ENCODE peak calls at places on chromosome 12, in seven cellular contexts. O is type B pancreatic cell; F is CD8-positive, alpha-beta T cell; J is HFF-Myc; Y is NB4; U is cardiac fibroblast; E is upper lobe of right lung. C is an unnamed sample.

GRCh38 chr12:123085730-123086487 is 65.0 kb downstream of the PITPNM2 start:
- DNase-seq in O (no peak), F (no peak), J (no peak), Y (peak), U (peak), E (no peak), C (no peak)

GRCh38 chr12:69130064-69130463 is 109.3 kb upstream of the CPSF6 start:
- DNase-seq in O (no peak), F (no peak), J (no peak), Y (peak), U (no peak), E (no peak), C (no peak)

GRCh38 chr12:105820407-105821140 is 318.2 kb downstream of the NUAK1 start:
- DNase-seq in O (no peak), F (no peak), J (no peak), Y (peak), U (peak), E (no peak), C (peak)

GRCh38 chr12:74945771-74946198 is 263.9 kb downstream of the KCNC2 start:
- DNase-seq in O (no peak), F (no peak), J (no peak), Y (no peak), U (no peak), E (no peak), C (no peak)

GRCh38 chr12:103840399-103840880 is 594 bp downstream of the NT5DC3 start:
- DNase-seq in O (no peak), F (no peak), J (no peak), Y (peak), U (no peak), E (peak), C (no peak)

GRCh38 chr12:131923260-131923659 is 5.8 kb upstream of the PUS1 start:
- DNase-seq in O (no peak), F (no peak), J (no peak), Y (no peak), U (no peak), E (no peak), C (no peak)

GRCh38 chr12:107515446-107515958 is 170.1 kb upstream of the PWP1 start:
- DNase-seq in O (no peak), F (no peak), J (peak), Y (peak), U (peak), E (no peak), C (peak)

GRCh38 chr12:7712841-7713442 is 1.7 kb downstream of the DPPA3 start:
- DNase-seq in O (no peak), F (no peak), J (no peak), Y (no peak), U (no peak), E (no peak), C (no peak)

GRCh38 chr12:104701301-104701700 is 244.6 kb downstream of the CHST11 start:
- DNase-seq in O (no peak), F (no peak), J (no peak), Y (no peak), U (no peak), E (no peak), C (no peak)

GRCh38 chr12:27006797-27007467 is 7.3 kb downstream of the TM7SF3 start:
- DNase-seq in O (no peak), F (no peak), J (no peak), Y (no peak), U (no peak), E (no peak), C (no peak)

GRCh38 chr12:51643951-51644350 is 52.9 kb downstream of the SCN8A start:
- DNase-seq in O (no peak), F (no peak), J (no peak), Y (no peak), U (no peak), E (no peak), C (no peak)

GRCh38 chr12:2693204-2693860 is 101.4 kb upstream of the FKBP4 start:
- DNase-seq in O (no peak), F (no peak), J (no peak), Y (peak), U (no peak), E (no peak), C (no peak)

GRCh38 chr12:75977590-75977951 is 54.0 kb downstream of the PHLDA1 start:
- DNase-seq in O (no peak), F (no peak), J (no peak), Y (no peak), U (no peak), E (no peak), C (no peak)

GRCh38 chr12:6345319-6346071 is 3.6 kb upstream of the TNFRSF1A start:
- DNase-seq in O (no peak), F (no peak), J (no peak), Y (peak), U (peak), E (no peak), C (peak)

GRCh38 chr12:96846313-96846712 is 60.7 kb upstream of the NEDD1 start:
- DNase-seq in O (no peak), F (no peak), J (no peak), Y (peak), U (no peak), E (no peak), C (no peak)

GRCh38 chr12:83574142-83574541 is 887.4 kb downstream of the TMTC2 start:
- DNase-seq in O (no peak), F (no peak), J (no peak), Y (no peak), U (no peak), E (no peak), C (no peak)

GRCh38 chr12:10235761-10236631 is 23.3 kb downstream of the GABARAPL1 start:
- DNase-seq in O (no peak), F (peak), J (no peak), Y (peak), U (peak), E (no peak), C (no peak)

GRCh38 chr12:115898670-115899069 is 378.8 kb downstream of the MED13L start:
- DNase-seq in O (no peak), F (no peak), J (no peak), Y (peak), U (no peak), E (no peak), C (no peak)
- TF ChIP-seq CTCF in O (no peak), F (no peak), J (peak), Y (peak), U (no peak), E (no peak), C (peak)

GRCh38 chr12:55955800-55956508 is 9.9 kb downstream of the PMEL start:
- DNase-seq in O (no peak), F (peak), J (no peak), Y (peak), U (peak), E (no peak), C (no peak)
- TF ChIP-seq CTCF in O (peak), F (peak), J (peak), Y (peak), U (peak), E (peak), C (peak)

GRCh38 chr12:53122961-53123468 is 19.7 kb downstream of the SOAT2 start:
- DNase-seq in O (peak), F (no peak), J (peak), Y (no peak), U (peak), E (no peak), C (no peak)
- TF ChIP-seq CTCF in O (no peak), F (no peak), J (no peak), Y (no peak), U (no peak), E (no peak), C (no peak)

DNA sequence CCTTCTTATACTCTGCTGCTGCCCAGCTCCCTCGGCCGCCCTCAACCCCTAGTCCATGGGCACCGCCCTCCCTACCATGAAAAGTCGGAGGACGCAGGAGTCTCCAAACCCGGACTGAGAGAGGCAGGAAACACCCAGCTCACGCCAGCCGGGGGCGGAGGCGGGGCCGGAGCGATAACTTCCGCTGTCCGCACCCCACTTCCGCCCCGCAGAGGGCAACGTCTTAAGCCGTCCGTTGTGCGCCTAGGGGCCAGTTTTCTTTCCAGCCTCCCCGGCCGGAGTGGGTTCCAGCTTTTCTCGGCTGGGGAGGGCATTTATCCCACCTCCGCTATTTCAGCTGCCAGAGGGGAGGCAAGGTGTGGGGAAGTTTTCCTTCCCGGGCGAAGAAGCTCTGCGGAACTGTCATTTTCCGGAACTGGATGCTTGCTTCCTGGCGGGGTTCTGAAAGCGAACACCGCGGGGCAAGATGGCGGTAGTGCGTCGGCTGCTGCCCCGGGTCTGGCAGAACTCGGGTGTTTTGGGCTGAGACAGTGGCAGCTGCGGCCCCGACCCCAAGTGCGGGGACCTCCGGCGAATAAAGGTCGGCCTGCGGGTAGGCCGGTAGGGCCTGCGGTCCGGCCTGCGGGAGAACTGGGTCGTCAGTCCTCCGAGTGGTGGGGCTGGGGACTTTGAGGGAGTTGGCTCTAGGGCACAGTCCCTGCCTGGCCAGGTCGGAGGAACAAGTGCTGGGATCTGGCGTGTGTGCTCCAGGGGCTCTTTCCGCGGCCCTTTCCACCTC is at the start of the genes KCTD10 and UBE3B:
- DNase-seq in O (peak), F (peak), J (peak), Y (peak), U (peak), E (peak), C (peak)
- TF ChIP-seq CTCF in O (peak), F (no peak), J (no peak), Y (no peak), U (no peak), E (no peak), C (no peak)

C was measured in astrocyte of the cerebellum.